ENCODE peak calls at places on chromosomes 13 and 19, in four cellular contexts. T is thyroid gland, B is progenitor cell of endocrine pancreas, H is NCI-H1436. R is an unnamed sample.

GRCh38 chr13:43383488-43384165 is 360.2 kb downstream of the DNAJC15 start:
- DNase-seq in T (no peak), B (no peak), H (no peak), R (no peak)

GRCh38 chr13:33537691-33538090 is 252.1 kb upstream of the STARD13 start:
- DNase-seq in B (no peak), H (no peak), T (no peak), R (no peak)

GRCh38 chr19:48053856-48054255 is 10.0 kb upstream of the CABP5 start:
- DNase-seq in T (no peak), H (no peak), B (no peak), R (no peak)

GRCh38 chr13:110683921-110684320 is 22.0 kb downstream of the CARS2 start:
- DNase-seq in T (no peak), B (no peak), H (no peak), R (no peak)

GRCh38 chr13:47945738-47946137 is 55.3 kb downstream of the SUCLA2 start:
- DNase-seq in H (no peak), B (no peak), T (no peak), R (no peak)

GRCh38 chr13:45133396-45134118 is 13.2 kb downstream of the GTF2F2 start:
- DNase-seq in H (no peak), B (no peak), T (no peak), R (no peak)

GRCh38 chr19:13401388-13401787 is 104.9 kb downstream of the CACNA1A start:
- DNase-seq in H (no peak), B (no peak), T (no peak), R (no peak)

GRCh38 chr13:111893607-111894443 is 173.1 kb upstream of the SOX1 start:
- DNase-seq in H (no peak), T (no peak), B (peak; percentile 12), R (peak; percentile 48)

GRCh38 chr19:44723299-44723951 is 24.5 kb downstream of the CEACAM16 start:
- DNase-seq in B (no peak), T (no peak), H (no peak), R (no peak)

GRCh38 chr19:14497347-14497921 is 1.5 kb upstream of the GIPC1 start:
- DNase-seq in T (no peak), B (no peak), H (no peak), R (no peak)

GRCh38 chr19:36097036-36097435 is 13.9 kb upstream of the OVOL3 start:
- DNase-seq in T (no peak), H (no peak), B (no peak), R (no peak)

GRCh38 chr13:34224877-34225276 is 406.9 kb downstream of the RFC3 start:
- DNase-seq in T (no peak), H (no peak), B (no peak), R (no peak)

GRCh38 chr13:23506821-23507210 is 63.4 kb upstream of the TNFRSF19 start:
- DNase-seq in B (no peak), H (no peak), T (no peak), R (no peak)

GRCh38 chr13:113393226-113393571 is 29.3 kb upstream of the GRTP1 start:
- DNase-seq in T (no peak), B (no peak), H (no peak), R (no peak)

GRCh38 chr19:27392027-27392632 is 1820.8 kb downstream of the UQCRFS1 start:
- DNase-seq in H (no peak), B (no peak), T (no peak), R (no peak)

GRCh38 chr19:47615714-47616113 is 6.8 kb downstream of the BICRA start:
- DNase-seq in T (no peak), B (no peak), H (no peak), R (no peak)

GRCh38 chr19:55654833-55655647 is at the start of gene U2AF2:
- DNase-seq in H (peak; percentile 97), T (peak; percentile 94), B (peak; percentile 97), R (peak; percentile 98)

GRCh38 chr13:65454403-65454802 is 1775.7 kb downstream of the PCDH9 start:
- DNase-seq in B (no peak), T (no peak), H (no peak), R (no peak)

GRCh38 chr19:40147693-40148347 is 43.4 kb upstream of the MAP3K10 start:
- DNase-seq in T (no peak), B (no peak), H (no peak), R (no peak)

GRCh38 chr19:5996102-5996501 is 18.2 kb upstream of the RANBP3 start:
- DNase-seq in B (no peak), T (no peak), H (no peak), R (no peak)

GRCh38 chr19:19039901-19040300 is 6.5 kb downstream of the ARMC6 start:
- DNase-seq in H (no peak), T (no peak), B (no peak), R (no peak)